ENCODE peak calls at places on chromosomes 2 and 18, in five cellular contexts. B is sigmoid colon, L is transverse colon, U is stomach, Z is SK-N-SH. S is an unnamed sample.

GRCh38 chr2:233485726-233486125 is 80.9 kb downstream of the USP40 start:
- DNase-seq in B (no peak), L (no peak), U (no peak), Z (no peak), S (no peak)

GRCh38 chr2:119694994-119695521 is 16.1 kb downstream of the TMEM177 start:
- DNase-seq in B (no peak), L (no peak), U (no peak), Z (no peak), S (no peak)

GRCh38 chr2:191604154-191604553 is 73.8 kb upstream of the NABP1 start:
- DNase-seq in B (no peak), L (no peak), U (no peak), Z (no peak), S (no peak)

GRCh38 chr2:126107883-126108282 is 548.1 kb upstream of the GYPC start:
- DNase-seq in B (no peak), L (no peak), U (no peak), Z (no peak), S (no peak)

GRCh38 chr2:132521321-132521720 is 104.7 kb downstream of the GPR39 start:
- DNase-seq in B (no peak), L (no peak), U (no peak), Z (no peak), S (no peak)

GRCh38 chr18:6921571-6921970 is 192.1 kb downstream of the ARHGAP28 start:
- DNase-seq in B (no peak), L (no peak), U (no peak), Z (no peak), S (no peak)

GRCh38 chr18:3451989-3452749 is 2.2 kb downstream of the TGIF1 start:
- DNase-seq in B (peak), L (peak), U (peak), Z (peak), S (peak)

GRCh38 chr2:183532514-183532913 is 408.3 kb downstream of the NUP35 start:
- DNase-seq in B (no peak), L (no peak), U (no peak), Z (no peak), S (no peak)

GRCh38 chr18:61402761-61403160 is 69.5 kb downstream of the CDH20 start:
- DNase-seq in B (no peak), L (no peak), U (no peak), Z (no peak), S (no peak)

GRCh38 chr2:20578895-20579825 is 71.7 kb downstream of the HS1BP3 start:
- DNase-seq in B (peak), L (peak), U (peak), Z (peak), S (peak)

GRCh38 chr2:15805772-15806171 is 134.6 kb upstream of the MYCN start:
- DNase-seq in B (no peak), L (no peak), U (no peak), Z (no peak), S (no peak)

GRCh38 chr2:20488136-20488705 is 41.3 kb downstream of the RHOB start:
- DNase-seq in B (peak), L (no peak), U (peak), Z (no peak), S (no peak)

GRCh38 chr18:76805221-76805620 is 17.1 kb upstream of the ZNF236 start:
- DNase-seq in B (no peak), L (no peak), U (no peak), Z (no peak), S (no peak)

GRCh38 chr2:85540131-85540587 is 1.2 kb downstream of the MAT2A start:
- DNase-seq in B (no peak), L (no peak), U (no peak), Z (no peak), S (no peak)

GRCh38 chr2:144414324-144414845 is 105.5 kb downstream of the ZEB2 start:
- DNase-seq in B (peak), L (no peak), U (no peak), Z (no peak), S (no peak)

GRCh38 chr2:30147196-30147714 is 448 bp downstream of the YPEL5 start:
- DNase-seq in B (no peak), L (no peak), U (peak), Z (no peak), S (no peak)

DNA sequence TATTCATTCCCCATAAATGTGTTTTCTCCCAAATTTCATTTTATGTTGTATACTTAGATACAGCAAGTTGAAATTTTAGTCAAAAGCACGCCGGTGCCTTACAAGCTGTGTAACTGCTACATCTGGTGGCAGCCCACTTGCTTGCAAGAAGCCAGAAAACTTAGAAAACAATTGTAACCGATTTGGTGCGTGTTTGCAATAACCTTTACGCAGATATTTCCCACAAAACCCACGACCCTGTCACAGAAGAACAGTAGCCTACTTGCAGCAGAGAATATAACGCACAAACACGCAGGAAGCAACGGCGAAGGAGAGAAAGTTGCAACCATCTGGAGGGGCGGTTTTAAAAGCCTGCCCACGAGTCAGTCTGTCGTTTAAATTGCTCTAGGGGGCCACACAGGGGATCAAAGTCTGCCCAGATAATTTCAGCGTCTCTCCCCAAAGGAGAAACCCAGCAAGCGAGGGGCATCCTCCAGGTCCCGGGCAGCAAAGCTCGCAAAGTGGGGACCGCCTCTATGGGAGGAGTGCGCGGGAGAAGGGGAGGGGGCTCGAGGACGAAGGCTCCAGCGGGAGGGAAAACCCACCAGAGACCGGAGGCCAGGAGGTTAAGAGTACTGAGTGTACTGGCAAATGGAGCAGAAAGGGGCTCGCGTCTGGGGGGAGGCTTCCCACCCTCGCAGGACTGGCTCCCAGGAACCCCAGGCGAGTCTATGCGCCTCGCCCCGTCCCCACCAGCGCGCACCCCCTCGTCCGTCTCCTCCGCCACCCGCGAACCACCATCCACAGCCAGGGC is 1.2 kb downstream of the TLK1 start:
- DNase-seq in B (peak), L (peak), U (peak), Z (peak), S (peak)
- TF ChIP-seq EP300 in B (no peak), L (no peak), U (no peak), Z (no peak), S (no peak)

GRCh38 chr18:35121531-35121930 is 80.3 kb downstream of the MAPRE2 start:
- DNase-seq in B (no peak), L (no peak), U (no peak), Z (no peak), S (no peak)

GRCh38 chr18:35121038-35121437 is 79.8 kb downstream of the MAPRE2 start:
- DNase-seq in B (no peak), L (no peak), U (no peak), Z (no peak), S (no peak)

GRCh38 chr18:35118641-35119040 is 77.4 kb downstream of the MAPRE2 start:
- DNase-seq in B (no peak), L (no peak), U (no peak), Z (no peak), S (no peak)

GRCh38 chr18:35123811-35124210 is 82.6 kb downstream of the MAPRE2 start:
- DNase-seq in B (no peak), L (no peak), U (no peak), Z (no peak), S (no peak)

GRCh38 chr18:35122586-35123224 is 81.5 kb downstream of the MAPRE2 start:
- DNase-seq in B (no peak), L (no peak), U (no peak), Z (peak), S (no peak)
- TF ChIP-seq CTCF in B (no peak), L (no peak), U (no peak), Z (peak), S (peak)

GRCh38 chr2:97936199-97936598 is 59.5 kb downstream of the TMEM131 start:
- DNase-seq in B (no peak), L (peak), U (no peak), Z (no peak), S (no peak)

GRCh38 chr2:97931118-97931850 is 64.5 kb downstream of the TMEM131 start:
- DNase-seq in B (no peak), L (no peak), U (no peak), Z (no peak), S (no peak)

GRCh38 chr2:97931851-97932211 is 63.9 kb downstream of the TMEM131 start:
- DNase-seq in B (no peak), L (no peak), U (no peak), Z (no peak), S (no peak)

GRCh38 chr2:97932975-97933662 is 62.6 kb downstream of the TMEM131 start:
- DNase-seq in B (no peak), L (no peak), U (no peak), Z (no peak), S (no peak)

GRCh38 chr2:97935719-97936161 is 60.0 kb downstream of the TMEM131 start:
- DNase-seq in B (no peak), L (no peak), U (no peak), Z (peak), S (no peak)
- TF ChIP-seq EP300 in B (no peak), L (no peak), U (no peak), Z (peak), S (no peak)

GRCh38 chr2:96164459-96165184 is 19.4 kb upstream of the DUSP2 start:
- DNase-seq in B (peak), L (peak), U (no peak), Z (no peak), S (no peak)
- TF ChIP-seq CTCF in B (no peak), L (no peak), U (no peak), Z (no peak), S (no peak)

S was measured in tibial nerve.